ENCODE peak calls at places on chromosomes 1 and 21, in nine cellular contexts. V is CD8-positive, alpha-beta T cell; S is ovary; H is cardiac muscle cell; U is adrenal gland; T is esophagus muscularis mucosa; M is upper lobe of right lung; N is transverse colon; Q is kidney. L is an unnamed sample. For H3K4me1, the result is how much of the 10 kb centered on the place peaks cover.

GRCh38 chr1:204867203-204867602 is 3.5 kb upstream of the NFASC start:
- DNase-seq in V (no peak), S (no peak), H (no peak), U (no peak), T (no peak), M (no peak), N (no peak), Q (no peak), L (no peak)

GRCh38 chr1:105172803-105173202 is 1423.1 kb downstream of the AMY1C start:
- DNase-seq in V (no peak), S (no peak), H (no peak), U (no peak), T (no peak), M (no peak), N (no peak), Q (no peak), L (no peak)

GRCh38 chr1:197399691-197400521 is 131.9 kb downstream of the CRB1 start:
- DNase-seq in V (no peak), S (no peak), H (peak), U (no peak), T (no peak), M (no peak), N (no peak), Q (no peak), L (no peak)

GRCh38 chr1:117967900-117968299 is 38.4 kb downstream of the WDR3 start:
- DNase-seq in V (no peak), S (no peak), H (peak), U (no peak), T (no peak), M (no peak), N (no peak), Q (no peak), L (no peak)

GRCh38 chr1:64043976-64044375 is 159.4 kb upstream of the UBE2U start:
- DNase-seq in V (no peak), S (no peak), H (peak), U (no peak), T (no peak), M (no peak), N (no peak), Q (no peak), L (peak)

GRCh38 chr1:78301141-78301540 is 189.6 kb upstream of the PTGFR start:
- DNase-seq in V (no peak), S (no peak), H (no peak), U (no peak), T (no peak), M (no peak), N (no peak), Q (no peak), L (no peak)

GRCh38 chr21:33968082-33968997 is 52.7 kb upstream of the ATP5PO start:
- DNase-seq in V (no peak), S (no peak), H (peak), U (no peak), T (no peak), M (no peak), N (peak), Q (no peak), L (no peak)

GRCh38 chr1:1535989-1536937 is 4.2 kb downstream of the TMEM240 start:
- DNase-seq in V (no peak), S (no peak), H (no peak), U (no peak), T (no peak), M (no peak), N (no peak), Q (no peak), L (no peak)

GRCh38 chr1:47843781-47844555 is 153.2 kb downstream of the TRABD2B start:
- DNase-seq in V (no peak), S (no peak), H (no peak), U (no peak), T (no peak), M (peak), N (no peak), Q (no peak), L (no peak)

GRCh38 chr1:205191127-205191577 is 20.4 kb downstream of the DSTYK start:
- DNase-seq in V (no peak), S (no peak), H (peak), U (peak), T (no peak), M (no peak), N (no peak), Q (no peak), L (no peak)

GRCh38 chr1:170230323-170230722 is 84.6 kb downstream of the NTMT2 start:
- DNase-seq in V (no peak), S (no peak), H (no peak), U (no peak), T (no peak), M (no peak), N (no peak), Q (no peak), L (no peak)

GRCh38 chr1:77387553-77387952 is 105.7 kb downstream of the AK5 start:
- DNase-seq in V (no peak), S (no peak), H (no peak), U (no peak), T (no peak), M (no peak), N (no peak), Q (no peak), L (no peak)

GRCh38 chr1:159949891-159950480 is 4.1 kb downstream of the SLAMF9 start:
- DNase-seq in V (no peak), S (no peak), H (no peak), U (no peak), T (no peak), M (no peak), N (peak), Q (no peak), L (no peak)

GRCh38 chr1:23593556-23594148 is 34.4 kb upstream of the ID3 start:
- DNase-seq in V (no peak), S (no peak), H (no peak), U (peak), T (no peak), M (no peak), N (no peak), Q (peak), L (no peak)

GRCh38 chr1:25174730-25175612 is 57.3 kb downstream of the SYF2 start:
- DNase-seq in V (no peak), S (no peak), H (no peak), U (no peak), T (peak), M (no peak), N (no peak), Q (no peak), L (no peak)

GRCh38 chr1:54172614-54173312 is 20.0 kb upstream of the CDCP2 start:
- DNase-seq in V (no peak), S (no peak), H (peak), U (peak), T (no peak), M (no peak), N (no peak), Q (peak), L (no peak)

GRCh38 chr1:202505356-202505755 is 156.9 kb downstream of the PPP1R12B start:
- DNase-seq in V (no peak), S (no peak), H (peak), U (no peak), T (no peak), M (no peak), N (no peak), Q (no peak), L (no peak)

GRCh38 chr1:95309031-95309459 is 75.0 kb downstream of the RWDD3 start:
- DNase-seq in V (no peak), S (no peak), H (peak), U (no peak), T (no peak), M (no peak), N (no peak), Q (no peak), L (no peak)

GRCh38 chr1:38285807-38286530 is 239.4 kb upstream of the POU3F1 start:
- DNase-seq in V (no peak), S (no peak), H (no peak), U (no peak), T (peak), M (no peak), N (no peak), Q (no peak), L (no peak)

GRCh38 chr1:247290576-247290975 is 34.7 kb downstream of the VN1R5 start:
- DNase-seq in V (no peak), S (no peak), H (no peak), U (no peak), T (no peak), M (no peak), N (no peak), Q (no peak), L (no peak)

GRCh38 chr1:65027699-65028358 is 61.5 kb upstream of the JAK1 start:
- DNase-seq in V (no peak), S (peak), H (peak), U (peak), T (no peak), M (peak), N (peak), Q (peak), L (peak)

GRCh38 chr1:27299385-27300252 is 22.3 kb upstream of the TMEM222 start:
- DNase-seq in V (no peak), S (peak), H (peak), U (peak), T (peak), M (no peak), N (peak), Q (peak), L (peak)

GRCh38 chr1:77416692-77417450 is 135.1 kb downstream of the AK5 start:
- DNase-seq in V (no peak), S (no peak), H (peak), U (no peak), T (no peak), M (no peak), N (no peak), Q (no peak), L (no peak)

GRCh38 chr1:109399326-109399957 is 1.7 kb upstream of the SORT1 start:
- DNase-seq in V (no peak), S (no peak), H (peak), U (peak), T (no peak), M (no peak), N (no peak), Q (no peak), L (no peak)

GRCh38 chr1:235563513-235563912 is 59.3 kb upstream of the B3GALNT2 start:
- DNase-seq in V (no peak), S (no peak), H (no peak), U (no peak), T (no peak), M (no peak), N (no peak), Q (no peak), L (no peak)

GRCh38 chr1:72037745-72038343 is 244.5 kb downstream of the NEGR1 start:
- DNase-seq in V (no peak), S (no peak), H (peak), U (peak), T (no peak), M (no peak), N (peak), Q (no peak), L (no peak)

GRCh38 chr1:239478069-239478468 is 91.7 kb downstream of the CHRM3 start:
- DNase-seq in V (no peak), S (no peak), H (no peak), U (no peak), T (no peak), M (no peak), N (no peak), Q (no peak), L (no peak)

GRCh38 chr1:236608930-236609726 is 4.8 kb upstream of the HEATR1 start:
- DNase-seq in V (no peak), S (peak), H (peak), U (peak), T (no peak), M (no peak), N (peak), Q (no peak), L (peak)

GRCh38 chr1:181179980-181180964 is 91.8 kb downstream of the IER5 start:
- DNase-seq in V (peak), S (peak), H (peak), U (no peak), T (no peak), M (peak), N (no peak), Q (no peak), L (no peak)

GRCh38 chr1:155932085-155932484 is 2.1 kb downstream of the KHDC4 start:
- DNase-seq in V (no peak), S (no peak), H (no peak), U (no peak), T (no peak), M (no peak), N (no peak), Q (no peak), L (no peak)

GRCh38 chr1:155933591-155934096 is 569 bp downstream of the KHDC4 start:
- DNase-seq in V (no peak), S (no peak), H (no peak), U (peak), T (no peak), M (no peak), N (no peak), Q (peak), L (no peak)

GRCh38 chr1:155934097-155934932 is at the start of gene KHDC4:
- DNase-seq in V (peak), S (peak), H (peak), U (peak), T (peak), M (peak), N (peak), Q (peak), L (peak)

GRCh38 chr1:155931332-155932038 is 2.7 kb downstream of the KHDC4 start:
- DNase-seq in V (no peak), S (no peak), H (no peak), U (no peak), T (no peak), M (no peak), N (peak), Q (no peak), L (no peak)

GRCh38 chr1:155932487-155932886 is 1.7 kb downstream of the KHDC4 start:
- DNase-seq in V (no peak), S (no peak), H (no peak), U (no peak), T (no peak), M (no peak), N (no peak), Q (no peak), L (no peak)
- H3K27ac ChIP-seq in V (no peak), S (no peak), H (no peak), U (no peak), T (no peak), M (no peak), N (peak), Q (no peak), L (no peak)

GRCh38 chr1:8367571-8368184 is 49.8 kb downstream of the SLC45A1 start:
- DNase-seq in V (no peak), S (no peak), H (no peak), U (peak), T (no peak), M (no peak), N (no peak), Q (no peak), L (peak)
- H3K4me1 ChIP-seq in V (under half), S (under half), H (half or more), U (half or more), T (half or more), M (under half), N (under half), Q (half or more), L (under half)

DNA sequence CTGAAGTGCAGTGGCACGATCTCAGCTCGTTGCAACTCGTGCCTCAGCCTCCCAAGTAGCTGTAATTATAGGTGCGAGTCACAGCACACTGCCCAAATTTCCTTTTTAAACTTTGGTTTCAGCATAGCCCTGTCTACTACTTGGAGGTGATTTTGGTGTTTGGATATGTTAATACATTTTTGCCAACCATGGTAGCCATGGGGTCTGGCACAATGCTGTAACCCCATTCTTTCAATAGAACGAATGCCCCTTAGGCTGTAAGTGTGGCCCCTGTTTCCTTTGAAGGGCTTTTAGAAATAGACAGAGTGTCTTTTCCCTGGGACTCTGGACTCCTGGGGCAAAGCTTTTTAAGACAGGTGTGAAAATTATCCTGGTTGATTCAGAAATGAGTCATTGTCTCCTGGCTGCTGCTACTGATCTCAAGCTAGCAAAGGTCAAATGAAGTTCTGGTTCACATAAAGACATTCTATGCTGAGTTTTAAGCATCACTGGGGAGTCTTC is 141.1 kb upstream of the RUNX1 start:
- DNase-seq in V (no peak), S (no peak), H (no peak), U (no peak), T (no peak), M (no peak), N (no peak), Q (no peak), L (no peak)
- H3K27ac ChIP-seq in V (no peak), S (no peak), H (no peak), U (no peak), T (no peak), M (no peak), N (no peak), Q (no peak), L (no peak)

GRCh38 chr1:92993581-92993980 is 32.3 kb upstream of the DIPK1A start:
- DNase-seq in V (no peak), S (no peak), H (no peak), U (no peak), T (no peak), M (no peak), N (no peak), Q (no peak), L (no peak)
- H3K4me1 ChIP-seq in V (under half), S (under half), H (under half), U (under half), T (under half), M (under half), N (under half), Q (under half), L (under half)

GRCh38 chr21:34995979-34996303 is 53.2 kb downstream of the RUNX1 start:
- DNase-seq in V (no peak), S (no peak), H (no peak), U (no peak), T (no peak), M (no peak), N (no peak), Q (no peak), L (no peak)
- H3K27ac ChIP-seq in V (no peak), S (no peak), H (no peak), U (no peak), T (no peak), M (peak), N (peak), Q (no peak), L (no peak)